ENCODE peak calls at places on chromosome 21, in four cellular contexts. G, D, Z and Q are unnamed samples.

GRCh38 chr21:31326478-31327247 is 17.4 kb downstream of the TIAM1 start:
- DNase-seq in G (no peak), D (peak), Z (no peak), Q (peak)

GRCh38 chr21:29078884-29079765 is 5.7 kb upstream of the CCT8 start:
- DNase-seq in G (peak), D (no peak), Z (peak), Q (peak)

GRCh38 chr21:37699024-37699770 is 217.1 kb downstream of the KCNJ6 start:
- DNase-seq in G (no peak), D (no peak), Z (no peak), Q (no peak)

GRCh38 chr21:37453350-37453749 is 86.8 kb downstream of the DYRK1A start:
- DNase-seq in G (no peak), D (no peak), Z (no peak), Q (no peak)

GRCh38 chr21:37227071-37228002 is 39.8 kb downstream of the VPS26C start:
- DNase-seq in G (no peak), D (no peak), Z (no peak), Q (no peak)

GRCh38 chr21:32869459-32869858 is 97.9 kb upstream of the PAXBP1 start:
- DNase-seq in G (no peak), D (no peak), Z (no peak), Q (no peak)

GRCh38 chr21:36693144-36694040 is 5.5 kb upstream of the SIM2 start:
- DNase-seq in G (no peak), D (no peak), Z (peak), Q (no peak)

GRCh38 chr21:14550200-14550599 is 4.1 kb upstream of the SAMSN1 start:
- DNase-seq in G (no peak), D (no peak), Z (no peak), Q (no peak)

GRCh38 chr21:33856893-33857527 is 58.6 kb downstream of the ATP5PO start:
- DNase-seq in G (no peak), D (no peak), Z (no peak), Q (no peak)

GRCh38 chr21:37868896-37869295 is 47.4 kb downstream of the KCNJ6 start:
- DNase-seq in G (no peak), D (no peak), Z (no peak), Q (peak)

GRCh38 chr21:28821276-28822063 is 171.2 kb downstream of the LTN1 start:
- DNase-seq in G (no peak), D (no peak), Z (no peak), Q (no peak)

GRCh38 chr21:43297411-43297981 is 128.7 kb downstream of the CRYAA start:
- DNase-seq in G (no peak), D (no peak), Z (no peak), Q (no peak)

GRCh38 chr21:18499761-18500376 is 96.3 kb upstream of the TMPRSS15 start:
- DNase-seq in G (peak), D (peak), Z (peak), Q (peak)

GRCh38 chr21:35473496-35473895 is 424.4 kb upstream of the RUNX1 start:
- DNase-seq in G (no peak), D (no peak), Z (no peak), Q (no peak)
- H3K4me3 ChIP-seq in G (no peak), D (no peak), Z (no peak), Q (no peak)

DNA sequence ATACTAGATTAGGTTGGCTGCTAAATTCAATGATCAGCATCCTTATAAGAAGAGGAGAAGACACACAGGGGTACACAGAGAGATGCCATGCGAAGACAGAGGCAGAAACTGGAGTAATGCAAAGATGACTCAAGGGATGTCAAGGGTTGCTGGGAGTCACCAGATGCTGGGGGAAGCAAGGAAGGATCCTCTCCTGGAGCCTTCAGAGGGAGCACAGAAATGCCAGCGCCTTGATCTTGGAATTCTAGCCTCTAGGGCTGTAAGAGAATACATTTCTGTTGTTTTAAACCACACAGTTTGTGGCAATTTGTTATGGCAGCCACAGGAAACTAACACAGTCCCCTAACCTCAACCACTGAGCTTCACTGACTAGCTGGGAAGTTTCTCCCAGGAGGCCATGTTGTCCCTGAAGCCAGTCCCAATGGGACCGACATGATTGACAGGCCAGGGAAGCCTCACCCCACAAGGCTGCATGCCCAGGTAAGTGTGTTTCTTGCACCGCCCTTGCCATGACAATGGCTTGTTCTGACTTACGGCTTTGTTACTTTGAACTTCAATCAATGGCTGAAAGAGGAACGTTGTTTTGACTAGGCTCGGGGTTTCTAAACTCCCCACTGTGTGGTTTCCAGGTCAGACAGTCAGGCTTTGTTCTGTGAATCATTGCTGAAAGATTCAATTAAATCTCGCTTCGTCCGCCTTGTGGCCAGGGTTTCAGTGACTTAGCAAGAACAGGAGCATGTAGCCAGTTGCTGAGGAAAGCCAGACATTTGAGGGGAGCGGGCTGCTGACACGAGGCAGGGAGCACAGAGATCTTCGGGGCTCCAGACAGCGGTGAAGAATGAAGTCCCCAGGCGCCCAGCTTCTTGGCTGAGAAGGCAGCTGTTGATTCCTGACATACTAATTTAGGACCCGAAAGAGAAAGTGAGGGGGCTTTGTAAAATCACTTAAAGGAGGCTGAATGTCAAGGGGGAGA is 62.3 kb downstream of the RUNX1 start:
- DNase-seq in G (no peak), D (peak), Z (peak), Q (peak)
- H3K4me3 ChIP-seq in G (no peak), D (no peak), Z (no peak), Q (no peak)

GRCh38 chr21:41763398-41763931 is 3.4 kb downstream of the RIPK4 start:
- DNase-seq in G (no peak), D (no peak), Z (no peak), Q (no peak)
- H3K4me3 ChIP-seq in G (no peak), D (no peak), Z (no peak), Q (no peak)

GRCh38 chr21:41370840-41371697 is 9.2 kb downstream of the MX2 start:
- DNase-seq in G (no peak), D (no peak), Z (no peak), Q (peak)
- H3K4me3 ChIP-seq in G (no peak), D (no peak), Z (no peak), Q (no peak)

DNA sequence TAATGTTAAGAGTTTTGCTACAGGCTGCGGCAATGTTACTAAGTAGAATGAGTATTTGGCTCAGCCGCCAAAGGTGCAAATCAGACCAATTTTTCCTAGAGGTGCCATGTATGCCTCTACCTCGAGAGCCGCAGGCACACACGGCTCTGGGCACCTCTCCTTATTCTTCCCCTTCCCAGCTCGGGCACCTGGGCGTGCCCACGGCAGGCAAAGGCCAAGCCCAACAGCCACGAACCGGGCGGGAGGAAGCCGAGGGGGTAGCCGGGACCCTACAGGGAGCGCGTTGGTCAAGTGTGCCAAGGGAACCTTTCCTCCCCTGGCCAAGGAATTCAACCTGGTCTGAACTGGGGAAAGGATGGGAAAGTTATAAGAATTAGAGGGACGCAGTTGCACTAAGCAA is 31.0 kb downstream of the LRRC3 start:
- DNase-seq in G (no peak), D (no peak), Z (no peak), Q (no peak)
- H3K4me3 ChIP-seq in G (no peak), D (no peak), Z (no peak), Q (no peak)

GRCh38 chr21:45963225-45963555 is 18.4 kb upstream of the COL6A1 start:
- DNase-seq in G (no peak), D (no peak), Z (no peak), Q (peak)
- H3K4me3 ChIP-seq in G (no peak), D (no peak), Z (no peak), Q (no peak)